ENCODE peak calls at places on chromosomes 11 and 22, in eight cellular contexts. O is activated gamma-delta T cell treated with Interleukin-2 at 50 U/mL for 16 hours, Z is psoas muscle, L is thoracic aorta, F is nucleus accumbens, N is M059J, A is uterus, E is head of caudate nucleus. T is an unnamed sample.

GRCh38 chr11:34809191-34810106 is 106.7 kb downstream of the APIP start:
- DNase-seq in F (no peak), N (peak; percentile 89), O (no peak), A (no peak), E (no peak), L (no peak), Z (no peak), T (peak; percentile 38)

GRCh38 chr11:1854949-1855885 is 2.3 kb downstream of the LSP1 start:
- DNase-seq in O (no peak), E (no peak), Z (no peak), L (no peak), F (no peak), N (no peak), A (no peak), T (no peak)

GRCh38 chr22:49566141-49566541 is 261.5 kb downstream of the BRD1 start:
- DNase-seq in Z (no peak), E (no peak), L (no peak), N (no peak), O (no peak), F (no peak), A (no peak), T (no peak)

GRCh38 chr22:38505595-38506117 is 455 bp downstream of the DDX17 start:
- DNase-seq in E (peak; percentile 87), A (peak; percentile 72), F (peak; percentile 86), N (peak; percentile 43), O (peak; percentile 56), L (peak; percentile 25), Z (peak; percentile 86), T (peak; percentile 49)

GRCh38 chr11:68855205-68855978 is 13.7 kb upstream of the CPT1A start:
- DNase-seq in A (no peak), O (peak; percentile 31), Z (peak; percentile 45), L (no peak), N (peak; percentile 57), F (no peak), E (no peak), T (peak; percentile 37)

GRCh38 chr22:45212992-45213751 is 27.5 kb downstream of the KIAA0930 start:
- DNase-seq in Z (peak; percentile 57), L (peak; percentile 38), O (no peak), A (peak; percentile 42), N (peak; percentile 66), E (no peak), F (peak; percentile 26), T (peak; percentile 63)

GRCh38 chr11:19744130-19744529 is 31.5 kb downstream of the NAV2 start:
- DNase-seq in L (no peak), Z (no peak), N (no peak), A (no peak), E (no peak), F (no peak), O (no peak), T (no peak)

GRCh38 chr11:68927280-68928107 is 23.8 kb downstream of the IGHMBP2 start:
- DNase-seq in E (no peak), L (no peak), N (no peak), F (no peak), Z (no peak), A (no peak), O (no peak), T (no peak)

GRCh38 chr11:117095301-117096139 is 2.7 kb downstream of the SIK3 start:
- DNase-seq in Z (no peak), L (no peak), O (no peak), A (no peak), E (no peak), F (peak; percentile 36), N (peak; percentile 31), T (no peak)

GRCh38 chr11:64233913-64234839 is at the start of gene VEGFB:
- DNase-seq in N (peak; percentile 60), E (peak; percentile 76), A (peak; percentile 71), O (peak; percentile 74), Z (peak; percentile 81), F (peak; percentile 48), L (no peak), T (peak; percentile 71)

GRCh38 chr11:122746050-122746478 is 90.5 kb downstream of the UBASH3B start:
- DNase-seq in L (no peak), F (no peak), E (no peak), O (peak; percentile 47), Z (no peak), A (no peak), N (no peak), T (no peak)

GRCh38 chr11:34407121-34407813 is 31.5 kb upstream of the CAT start:
- DNase-seq in N (no peak), A (no peak), L (no peak), E (no peak), F (no peak), Z (no peak), O (no peak), T (no peak)

GRCh38 chr22:42856179-42856864 is 751 bp downstream of the ARFGAP3 start:
- DNase-seq in F (peak; percentile 65), E (no peak), N (peak; percentile 45), O (peak; percentile 52), A (peak; percentile 40), Z (peak; percentile 73), L (no peak), T (peak; percentile 40)

GRCh38 chr11:18706330-18707243 is 8.0 kb downstream of the TMEM86A start:
- DNase-seq in F (peak; percentile 36), E (no peak), O (peak; percentile 47), L (peak; percentile 48), Z (peak; percentile 52), A (peak; percentile 76), N (no peak), T (peak; percentile 36)

GRCh38 chr11:67276821-67277230 is 10.6 kb downstream of the GRK2 start:
- DNase-seq in L (no peak), N (no peak), Z (peak; percentile 63), F (no peak), O (no peak), A (peak; percentile 57), E (no peak), T (peak; percentile 57)

GRCh38 chr11:125886997-125887372 is 483 bp upstream of the HYLS1 start:
- DNase-seq in L (no peak), E (peak; percentile 31), O (peak; percentile 22), F (no peak), A (peak; percentile 29), N (no peak), Z (peak; percentile 47), T (no peak)

GRCh38 chr11:8094656-8095055 is 13.6 kb downstream of the TUB start:
- DNase-seq in E (no peak), A (no peak), N (no peak), Z (no peak), L (no peak), O (no peak), F (no peak), T (no peak)

GRCh38 chr11:47504910-47505309 is 48.0 kb downstream of the CELF1 start:
- DNase-seq in F (no peak), E (no peak), O (no peak), A (no peak), L (no peak), Z (no peak), N (no peak), T (no peak)

GRCh38 chr11:130076774-130077481 is 7.2 kb downstream of the APLP2 start:
- DNase-seq in N (peak; percentile 11), L (no peak), O (no peak), E (no peak), Z (no peak), A (no peak), F (no peak), T (no peak)

GRCh38 chr11:133893381-133893780 is 48.1 kb upstream of the SPATA19 start:
- DNase-seq in E (no peak), L (no peak), N (no peak), A (no peak), Z (no peak), O (no peak), F (no peak), T (no peak)

GRCh38 chr11:108890482-108891092 is 225.7 kb downstream of the DDX10 start:
- DNase-seq in E (no peak), F (no peak), A (no peak), L (no peak), O (no peak), Z (no peak), N (no peak), T (no peak)

GRCh38 chr11:109604506-109604905 is 182.5 kb downstream of the C11orf87 start:
- DNase-seq in Z (no peak), A (no peak), N (no peak), O (no peak), E (no peak), L (no peak), F (no peak), T (no peak)

GRCh38 chr22:49396817-49397216 is 430.9 kb downstream of the BRD1 start:
- DNase-seq in L (no peak), O (no peak), A (no peak), N (no peak), E (no peak), Z (no peak), F (no peak), T (peak; percentile 76)

GRCh38 chr22:49462291-49462690 is 365.4 kb downstream of the BRD1 start:
- DNase-seq in L (no peak), E (no peak), O (no peak), N (no peak), A (no peak), F (no peak), Z (no peak), T (no peak)